ENCODE peak calls at places on chromosomes 5 and 9, in eight cellular contexts. P is AG10803, L is thyroid gland, Z is GM12878, X is OCI-LY7, G is foreskin keratinocyte, K is tibial artery, I is lower leg skin. M is an unnamed sample.

GRCh38 chr9:136044207-136044970 is 50.7 kb downstream of the NACC2 start:
- DNase-seq in P (no peak), L (no peak), Z (no peak), X (no peak), G (no peak), K (peak), I (peak), M (no peak)

GRCh38 chr5:125870271-125870670 is 552.9 kb upstream of the GRAMD2B start:
- DNase-seq in P (peak), L (no peak), Z (no peak), X (no peak), G (no peak), K (no peak), I (no peak), M (no peak)

GRCh38 chr9:100091650-100092049 is 7.2 kb downstream of the ERP44 start:
- DNase-seq in P (no peak), L (no peak), Z (no peak), X (no peak), G (no peak), K (no peak), I (no peak), M (no peak)

GRCh38 chr5:132138260-132138659 is 64.7 kb downstream of the CSF2 start:
- DNase-seq in P (peak), L (no peak), Z (no peak), X (no peak), G (peak), K (no peak), I (no peak), M (no peak)

GRCh38 chr9:110918316-110919054 is 119.8 kb downstream of the LPAR1 start:
- DNase-seq in P (peak), L (no peak), Z (no peak), X (no peak), G (peak), K (no peak), I (no peak), M (no peak)

GRCh38 chr5:150285114-150285513 is 4.5 kb downstream of the CAMK2A start:
- DNase-seq in P (no peak), L (no peak), Z (no peak), X (no peak), G (no peak), K (no peak), I (no peak), M (no peak)

GRCh38 chr9:75797181-75797580 is 93.3 kb upstream of the PCSK5 start:
- DNase-seq in P (no peak), L (no peak), Z (no peak), X (no peak), G (peak), K (no peak), I (no peak), M (no peak)

GRCh38 chr9:18343799-18344198 is 130.2 kb upstream of the ADAMTSL1 start:
- DNase-seq in P (peak), L (no peak), Z (no peak), X (no peak), G (peak), K (no peak), I (no peak), M (no peak)

GRCh38 chr9:16803648-16804047 is 66.8 kb downstream of the BNC2 start:
- DNase-seq in P (no peak), L (no peak), Z (no peak), X (no peak), G (no peak), K (no peak), I (no peak), M (no peak)

GRCh38 chr5:124742983-124743533 is 3.4 kb downstream of the ZNF608 start:
- DNase-seq in P (peak), L (peak), Z (no peak), X (peak), G (peak), K (peak), I (no peak), M (no peak)

GRCh38 chr5:172494630-172495505 is 40.5 kb upstream of the SH3PXD2B start:
- DNase-seq in P (no peak), L (no peak), Z (no peak), X (no peak), G (no peak), K (peak), I (peak), M (no peak)

GRCh38 chr9:13095056-13095455 is 184.4 kb downstream of the MPDZ start:
- DNase-seq in P (no peak), L (no peak), Z (no peak), X (no peak), G (no peak), K (no peak), I (no peak), M (no peak)

GRCh38 chr9:28961625-28962024 is 1388.3 kb upstream of the C9orf72 start:
- DNase-seq in P (no peak), L (no peak), Z (no peak), X (no peak), G (no peak), K (no peak), I (no peak), M (no peak)

GRCh38 chr9:1005043-1005667 is 28.7 kb downstream of the DMRT3 start:
- DNase-seq in P (peak), L (peak), Z (peak), X (peak), G (peak), K (no peak), I (no peak), M (peak)

GRCh38 chr9:93637886-93638285 is 61.5 kb downstream of the PHF2 start:
- DNase-seq in P (no peak), L (no peak), Z (no peak), X (no peak), G (no peak), K (no peak), I (peak), M (no peak)
- TF ChIP-seq CTCF in P (no peak), L (no peak), Z (no peak), X (no peak), G (no peak), K (no peak), I (no peak), M (no peak)

GRCh38 chr5:72358925-72359324 is 38.8 kb downstream of the PTCD2 start:
- DNase-seq in P (no peak), L (no peak), Z (no peak), X (no peak), G (no peak), K (no peak), I (no peak), M (no peak)

GRCh38 chr5:72353046-72353445 is 32.9 kb downstream of the PTCD2 start:
- DNase-seq in P (peak), L (no peak), Z (no peak), X (no peak), G (no peak), K (no peak), I (no peak), M (no peak)

GRCh38 chr5:72356361-72356760 is 36.2 kb downstream of the PTCD2 start:
- DNase-seq in P (no peak), L (no peak), Z (no peak), X (no peak), G (no peak), K (no peak), I (no peak), M (no peak)

DNA sequence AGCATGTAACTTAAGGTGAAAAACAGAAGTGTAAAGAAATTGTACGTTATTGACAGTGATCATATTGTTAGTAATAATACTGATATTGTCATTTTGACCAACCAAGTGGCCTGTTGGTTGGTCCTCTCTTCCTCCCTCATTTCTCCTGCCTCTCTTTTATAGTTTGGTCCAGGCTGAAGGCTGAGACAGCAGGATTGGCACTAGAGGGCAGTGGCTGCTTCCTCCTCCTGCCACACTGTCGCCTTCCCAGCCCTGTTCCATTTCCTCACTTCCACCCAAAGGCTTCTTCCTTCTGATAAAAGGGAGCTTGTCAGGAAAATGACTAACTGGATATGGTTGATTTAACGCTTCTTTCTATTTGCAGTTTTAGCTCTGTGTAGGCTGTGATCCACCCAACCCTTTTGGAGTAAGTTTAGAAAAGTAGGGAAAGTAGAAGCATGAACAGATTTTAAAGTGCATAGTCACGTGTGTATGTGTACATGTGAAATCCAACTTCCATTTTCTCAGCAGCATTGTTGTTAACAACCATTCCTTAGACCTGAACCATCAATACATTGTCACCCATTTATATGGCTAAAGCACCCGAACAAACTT is 35.6 kb downstream of the PTCD2 start:
- DNase-seq in P (peak), L (peak), Z (no peak), X (no peak), G (no peak), K (peak), I (no peak), M (no peak)
- TF ChIP-seq CTCF in P (peak), L (no peak), Z (peak), X (peak), G (peak), K (peak), I (no peak), M (no peak)

DNA sequence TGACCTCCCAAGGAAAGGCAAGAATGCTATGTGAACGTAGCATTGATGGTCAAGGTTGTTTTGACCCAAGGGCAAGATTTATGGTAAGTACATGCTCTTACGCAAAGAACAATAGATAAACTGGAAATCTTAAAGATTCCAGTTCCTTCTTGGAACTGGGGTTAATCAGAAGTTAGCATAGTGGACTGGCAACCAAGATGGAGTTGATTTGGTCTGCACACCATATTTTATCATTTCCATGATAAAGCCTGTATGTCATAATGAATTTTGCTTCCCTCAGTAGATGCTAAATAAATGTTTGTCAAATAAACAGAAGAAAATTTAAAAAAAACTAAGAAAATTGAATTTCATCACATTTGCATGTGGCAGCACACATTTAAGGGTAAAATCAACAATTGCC is 242.4 kb upstream of the MEF2C start:
- DNase-seq in P (no peak), L (no peak), Z (no peak), X (no peak), G (no peak), K (no peak), I (no peak), M (no peak)
- TF ChIP-seq CTCF in P (no peak), L (no peak), Z (no peak), X (no peak), G (no peak), K (no peak), I (no peak), M (no peak)

GRCh38 chr5:10304932-10305331 is 2.8 kb downstream of the CMBL start:
- DNase-seq in P (no peak), L (no peak), Z (no peak), X (no peak), G (no peak), K (no peak), I (no peak), M (no peak)
- TF ChIP-seq CTCF in P (no peak), L (no peak), Z (peak), X (peak), G (no peak), K (no peak), I (no peak), M (no peak)

DNA sequence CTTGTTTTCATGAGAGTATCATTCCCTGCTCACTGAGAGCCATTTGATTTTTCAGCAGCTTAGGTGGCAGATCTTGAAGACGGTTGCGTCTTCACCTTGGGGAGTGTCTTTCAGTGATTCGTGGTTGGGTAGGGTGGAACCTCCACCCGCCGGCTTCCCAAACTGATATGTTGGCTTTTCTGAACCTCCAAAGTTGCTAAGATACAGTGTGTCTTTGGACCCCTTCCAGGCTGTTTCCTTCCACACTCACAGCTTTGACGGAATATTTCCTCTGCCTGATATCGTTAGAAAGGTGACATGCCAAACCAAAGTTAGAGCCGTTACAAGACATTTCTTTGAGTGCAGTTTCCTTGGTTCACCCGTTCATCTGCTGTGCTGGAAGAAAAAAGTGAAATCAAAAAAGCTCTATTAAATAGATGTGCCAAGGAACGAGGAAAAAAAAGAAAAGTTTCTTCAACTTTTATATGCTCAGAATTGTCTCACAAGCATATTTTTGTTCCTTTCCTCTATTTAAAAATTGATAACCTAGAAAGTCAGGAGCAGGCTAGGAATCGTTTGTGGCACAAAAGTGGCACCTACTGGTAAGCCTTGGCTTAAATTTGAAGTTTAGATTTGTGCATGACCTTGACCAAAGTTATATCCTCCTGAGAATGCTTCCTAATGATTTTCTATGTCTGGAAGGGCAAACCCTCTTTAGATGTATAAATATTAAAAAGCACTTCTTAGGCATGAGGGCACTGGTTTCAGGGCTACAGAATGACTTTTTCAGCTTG is 270.7 kb upstream of the WWC1 start:
- DNase-seq in P (no peak), L (no peak), Z (no peak), X (no peak), G (no peak), K (no peak), I (no peak), M (no peak)
- TF ChIP-seq CTCF in P (peak), L (no peak), Z (peak), X (no peak), G (peak), K (peak), I (no peak), M (no peak)

GRCh38 chr5:138536665-138537315 is 6.2 kb downstream of the ETF1 start:
- DNase-seq in P (no peak), L (no peak), Z (no peak), X (no peak), G (no peak), K (no peak), I (no peak), M (peak)
- TF ChIP-seq CTCF in P (peak), L (no peak), Z (peak), X (peak), G (peak), K (no peak), I (no peak), M (peak)

GRCh38 chr9:36913393-36914211 is 120.5 kb downstream of the PAX5 start:
- DNase-seq in P (no peak), L (no peak), Z (no peak), X (no peak), G (no peak), K (no peak), I (no peak), M (no peak)
- TF ChIP-seq CTCF in P (no peak), L (no peak), Z (no peak), X (peak), G (peak), K (no peak), I (no peak), M (no peak)

GRCh38 chr9:72807765-72808445 is 144.9 kb downstream of the ALDH1A1 start:
- DNase-seq in P (no peak), L (no peak), Z (no peak), X (peak), G (peak), K (no peak), I (no peak), M (no peak)
- TF ChIP-seq CTCF in P (peak), L (no peak), Z (peak), X (peak), G (peak), K (no peak), I (no peak), M (no peak)

GRCh38 chr5:26329562-26330189 is 708.7 kb downstream of the CDH9 start:
- DNase-seq in P (no peak), L (no peak), Z (no peak), X (no peak), G (peak), K (no peak), I (no peak), M (no peak)
- TF ChIP-seq CTCF in P (peak), L (no peak), Z (no peak), X (peak), G (peak), K (peak), I (no peak), M (no peak)

GRCh38 chr9:131999692-132000551 is 79.7 kb downstream of the MED27 start:
- DNase-seq in P (peak), L (no peak), Z (peak), X (no peak), G (peak), K (no peak), I (no peak), M (no peak)
- TF ChIP-seq CTCF in P (no peak), L (no peak), Z (no peak), X (no peak), G (peak), K (no peak), I (no peak), M (no peak)

M was measured in activated CD8-positive, alpha-beta T cell treated with anti-CD3 and anti-CD28 coated beads for 36 hours.